ENCODE peak calls at places on chromosomes 12 and 14, in seven cellular contexts. E is naive B cell; X is transverse colon; M is astrocyte of the spinal cord; A is stimulated activated CD8-positive, alpha-beta memory T cell treated with anti-CD3 and anti-CD28 coated beads, Interleukin-15, amount 100 ng/mL, for 48 hours; P is NCI-H524; Q is globus pallidus. N is an unnamed sample.

GRCh38 chr12:32877670-32878459 is 18.7 kb downstream of the PKP2 start:
- DNase-seq in E (no peak), X (no peak), M (no peak), A (no peak), P (peak), Q (no peak), N (no peak)

GRCh38 chr14:20460458-20461229 is 590 bp downstream of the PIP4P1 start:
- DNase-seq in E (peak), X (peak), M (no peak), A (no peak), P (peak), Q (no peak), N (no peak)

GRCh38 chr12:5201554-5202243 is 158.0 kb downstream of the KCNA5 start:
- DNase-seq in E (no peak), X (no peak), M (peak), A (no peak), P (peak), Q (no peak), N (no peak)

GRCh38 chr12:95790025-95790911 is at the start of gene NTN4:
- DNase-seq in E (no peak), X (peak), M (peak), A (no peak), P (peak), Q (peak), N (no peak)

GRCh38 chr14:97061198-97061597 is 264.0 kb downstream of the VRK1 start:
- DNase-seq in E (no peak), X (peak), M (no peak), A (no peak), P (peak), Q (peak), N (peak)

GRCh38 chr14:74739293-74740030 is 23.7 kb upstream of the YLPM1 start:
- DNase-seq in E (no peak), X (no peak), M (no peak), A (no peak), P (no peak), Q (no peak), N (no peak)

GRCh38 chr12:53955036-53955775 is 503 bp downstream of the HOXC12 start:
- DNase-seq in E (no peak), X (no peak), M (no peak), A (no peak), P (no peak), Q (no peak), N (no peak)

GRCh38 chr14:59332727-59333126 is 132.5 kb downstream of the GPR135 start:
- DNase-seq in E (no peak), X (no peak), M (peak), A (no peak), P (no peak), Q (no peak), N (no peak)

GRCh38 chr14:61616524-61617185 is 78.7 kb upstream of the HIF1A start:
- DNase-seq in E (no peak), X (no peak), M (peak), A (no peak), P (no peak), Q (no peak), N (no peak)

GRCh38 chr12:54879132-54879531 is 24.8 kb downstream of the MUCL1 start:
- DNase-seq in E (no peak), X (no peak), M (no peak), A (no peak), P (peak), Q (no peak), N (no peak)

GRCh38 chr12:64672925-64673409 is 62.7 kb downstream of the RASSF3 start:
- DNase-seq in E (no peak), X (peak), M (peak), A (no peak), P (peak), Q (no peak), N (no peak)

GRCh38 chr12:101566318-101566717 is 28.5 kb upstream of the MYBPC1 start:
- DNase-seq in E (no peak), X (no peak), M (no peak), A (peak), P (no peak), Q (no peak), N (no peak)

GRCh38 chr12:109720152-109720855 is 6.7 kb downstream of the FAM222A start:
- DNase-seq in E (no peak), X (no peak), M (no peak), A (no peak), P (peak), Q (peak), N (peak)

GRCh38 chr14:69464379-69464778 is 20.1 kb upstream of the PLEKHD1 start:
- DNase-seq in E (no peak), X (no peak), M (no peak), A (no peak), P (no peak), Q (no peak), N (no peak)

GRCh38 chr14:73998736-73999135 is 20.4 kb downstream of the ENTPD5 start:
- DNase-seq in E (no peak), X (no peak), M (no peak), A (no peak), P (no peak), Q (no peak), N (no peak)

GRCh38 chr12:2113501-2113912 is 60.7 kb downstream of the CACNA1C start:
- DNase-seq in E (no peak), X (no peak), M (no peak), A (no peak), P (peak), Q (no peak), N (no peak)

GRCh38 chr12:6451348-6452244 is at the start of gene TAPBPL:
- DNase-seq in E (peak), X (peak), M (peak), A (peak), P (peak), Q (peak), N (peak)

GRCh38 chr14:104985675-104986486 is at the start of gene CLBA1:
- DNase-seq in E (peak), X (peak), M (peak), A (peak), P (peak), Q (peak), N (peak)

GRCh38 chr14:105384041-105384557 is 14.2 kb upstream of the TEX22 start:
- DNase-seq in E (no peak), X (no peak), M (no peak), A (no peak), P (no peak), Q (no peak), N (no peak)

GRCh38 chr14:59829469-59829868 is 41.1 kb downstream of the RTN1 start:
- DNase-seq in E (no peak), X (no peak), M (no peak), A (no peak), P (no peak), Q (no peak), N (no peak)

GRCh38 chr12:110546339-110546738 is 36.8 kb downstream of the PPTC7 start:
- DNase-seq in E (no peak), X (no peak), M (peak), A (no peak), P (no peak), Q (no peak), N (no peak)

GRCh38 chr14:95585971-95586620 is 51.2 kb downstream of the GLRX5 start:
- DNase-seq in E (no peak), X (no peak), M (no peak), A (no peak), P (peak), Q (no peak), N (no peak)